ENCODE peak calls at places on chromosomes 12 and 14, in eight cellular contexts. F is cardiac muscle cell, Z is astrocyte of the cerebellum, W is endothelial cell of umbilical vein, Q is endothelial cell, R is GM13977, V is heart left ventricle, P is adrenal gland. B is an unnamed sample.

GRCh38 chr14:24367506-24368214 is at the start of gene NFATC4:
- DNase-seq in V (peak), W (peak), P (peak), Q (peak), Z (peak), F (peak), R (peak), B (peak)

GRCh38 chr14:36019126-36019525 is 157.4 kb downstream of the PTCSC3 start:
- DNase-seq in Z (no peak), R (peak), P (no peak), F (no peak), W (no peak), Q (no peak), V (no peak), B (no peak)

GRCh38 chr14:63692309-63693020 is 35.4 kb downstream of the SGPP1 start:
- DNase-seq in P (no peak), R (no peak), W (no peak), Q (no peak), Z (no peak), F (no peak), V (no peak), B (no peak)

GRCh38 chr12:71972441-71973074 is 33.9 kb downstream of the TPH2 start:
- DNase-seq in F (no peak), R (no peak), P (no peak), V (no peak), Z (no peak), W (no peak), Q (no peak), B (no peak)

GRCh38 chr14:93073833-93074769 is 41.6 kb downstream of the ITPK1 start:
- DNase-seq in W (peak), P (peak), V (peak), F (peak), R (no peak), Z (no peak), Q (no peak), B (no peak)

GRCh38 chr12:22437031-22437806 is 102.7 kb upstream of the ST8SIA1 start:
- DNase-seq in F (no peak), Z (no peak), V (no peak), R (no peak), P (no peak), Q (no peak), W (no peak), B (no peak)

GRCh38 chr14:91947196-91948184 is at the start of gene FBLN5:
- DNase-seq in P (peak), Q (peak), R (peak), V (peak), Z (peak), W (peak), F (peak), B (peak)

GRCh38 chr14:60195179-60195810 is 30.1 kb upstream of the DHRS7 start:
- DNase-seq in P (no peak), F (no peak), V (no peak), Q (no peak), R (peak), Z (no peak), W (no peak), B (no peak)

GRCh38 chr14:75249958-75250336 is 28.7 kb upstream of the FOS start:
- DNase-seq in W (no peak), Z (no peak), V (no peak), Q (no peak), F (no peak), P (no peak), R (peak), B (no peak)

GRCh38 chr12:1744932-1745331 is 54.1 kb downstream of the ADIPOR2 start:
- DNase-seq in Z (no peak), Q (no peak), P (no peak), R (no peak), V (no peak), F (no peak), W (no peak), B (no peak)

GRCh38 chr12:12331896-12332295 is 18.1 kb downstream of the MANSC1 start:
- DNase-seq in W (no peak), P (no peak), Z (no peak), Q (no peak), F (no peak), R (no peak), V (no peak), B (no peak)

GRCh38 chr12:112937741-112938719 is at the start of gene OAS3:
- DNase-seq in Q (peak), F (peak), V (peak), W (peak), P (peak), Z (peak), R (peak), B (no peak)
- TF ChIP-seq CTCF in Q (no peak), F (no peak), V (no peak), W (no peak), P (no peak), Z (no peak), R (no peak), B (no peak)

GRCh38 chr12:5898874-5899273 is 46.2 kb downstream of the ANO2 start:
- DNase-seq in V (no peak), P (no peak), Z (no peak), R (no peak), F (no peak), Q (no peak), W (no peak), B (no peak)
- TF ChIP-seq CTCF in V (no peak), P (no peak), Z (no peak), R (no peak), F (no peak), Q (peak), W (no peak), B (peak)

GRCh38 chr12:21252070-21252469 is 82.6 kb downstream of the SLCO1A2 start:
- DNase-seq in R (no peak), V (peak), F (no peak), P (no peak), W (no peak), Q (no peak), Z (no peak), B (no peak)

GRCh38 chr12:21248679-21249078 is 86.0 kb downstream of the SLCO1A2 start:
- DNase-seq in W (peak), Z (peak), R (peak), F (peak), Q (no peak), V (no peak), P (no peak), B (no peak)
- TF ChIP-seq CTCF in W (no peak), Z (no peak), R (no peak), F (no peak), Q (no peak), V (no peak), P (no peak), B (peak)

GRCh38 chr12:53505555-53506449 is 1.5 kb downstream of the NPFF start:
- DNase-seq in F (no peak), R (no peak), P (peak), V (no peak), Q (no peak), W (no peak), Z (no peak), B (no peak)

GRCh38 chr12:53505086-53505485 is 2.2 kb downstream of the NPFF start:
- DNase-seq in R (no peak), P (peak), Z (no peak), F (peak), W (no peak), V (no peak), Q (no peak), B (no peak)

GRCh38 chr12:53506450-53506785 is 866 bp downstream of the NPFF start:
- DNase-seq in W (no peak), V (no peak), Z (no peak), R (no peak), P (no peak), Q (no peak), F (no peak), B (no peak)

GRCh38 chr12:53508534-53509199 is 1.4 kb upstream of the NPFF start:
- DNase-seq in Q (peak), Z (no peak), W (peak), R (peak), P (peak), F (peak), V (peak), B (peak)

DNA sequence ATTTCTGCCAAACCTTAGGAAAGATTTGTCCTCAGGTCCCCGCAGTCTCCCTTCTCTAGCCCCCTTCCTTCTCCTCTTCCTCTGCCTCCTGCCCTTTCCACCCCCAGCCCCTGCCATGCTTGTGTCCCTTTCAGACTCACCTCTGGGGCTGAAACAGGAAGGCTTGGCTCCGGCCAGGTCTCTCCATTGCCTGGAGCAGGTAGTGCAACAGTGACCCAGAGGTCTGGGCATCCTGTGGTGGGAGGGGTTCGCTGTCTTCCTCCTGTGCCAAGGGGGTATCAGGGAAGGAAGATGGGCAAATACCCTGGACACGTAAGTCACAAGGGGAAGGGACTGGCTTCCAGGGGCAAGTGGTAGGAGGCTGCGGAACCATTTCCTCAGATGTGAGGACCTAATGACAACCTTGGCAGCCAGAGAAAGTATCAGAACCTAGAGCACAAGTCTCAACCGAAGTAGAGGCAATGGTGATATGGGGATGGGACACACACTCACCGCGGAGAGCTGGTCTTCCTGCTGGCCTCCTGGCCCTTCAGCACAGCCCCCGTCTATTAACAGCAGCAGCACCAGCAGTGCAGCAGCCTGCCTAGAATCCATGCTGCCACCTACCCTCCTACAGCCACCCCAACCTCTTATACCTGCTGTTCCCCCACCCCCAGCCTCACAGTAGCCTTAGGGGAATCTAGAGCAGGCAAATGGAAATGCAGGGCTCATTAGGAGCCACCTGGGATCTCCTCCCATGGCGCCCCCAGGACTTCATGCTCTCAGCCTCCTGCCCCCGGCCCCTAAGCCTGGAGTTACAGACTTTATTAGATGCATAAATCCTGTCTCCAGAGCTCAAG is at the start of gene NPFF:
- DNase-seq in Q (no peak), F (no peak), P (no peak), W (no peak), Z (no peak), R (no peak), V (no peak), B (no peak)
- TF ChIP-seq CTCF in Q (no peak), F (no peak), P (no peak), W (no peak), Z (no peak), R (no peak), V (no peak), B (no peak)

GRCh38 chr12:53738834-53739284 is 11.6 kb upstream of the CALCOCO1 start:
- DNase-seq in R (no peak), F (no peak), Q (no peak), P (no peak), V (no peak), W (no peak), Z (no peak), B (no peak)

GRCh38 chr12:53737494-53737808 is 10.2 kb upstream of the CALCOCO1 start:
- DNase-seq in W (no peak), V (no peak), Z (no peak), R (no peak), P (no peak), F (no peak), Q (no peak), B (no peak)

GRCh38 chr12:53737951-53738833 is 10.9 kb upstream of the CALCOCO1 start:
- DNase-seq in P (no peak), V (no peak), Z (no peak), Q (peak), R (no peak), W (no peak), F (no peak), B (peak)

GRCh38 chr12:53739285-53740129 is 12.3 kb upstream of the CALCOCO1 start:
- DNase-seq in R (no peak), Z (no peak), Q (no peak), V (no peak), W (no peak), F (no peak), P (no peak), B (no peak)

DNA sequence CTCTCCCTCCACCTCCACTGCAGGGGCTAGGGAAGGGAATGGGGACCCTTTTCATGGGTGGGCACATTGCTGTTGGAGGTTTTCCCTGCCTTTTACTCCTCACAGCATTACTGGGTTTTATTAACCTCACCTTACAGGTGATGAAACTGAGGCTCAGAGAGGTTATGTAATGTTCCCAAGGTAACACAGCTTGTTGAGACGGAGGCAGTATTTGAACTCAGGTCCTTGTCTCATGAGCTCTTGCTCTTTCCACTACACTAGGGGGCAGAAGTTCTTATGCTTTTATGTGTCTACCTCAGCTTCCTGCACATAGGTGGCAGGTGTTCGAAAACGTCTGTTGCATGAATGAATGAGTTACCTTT is 11.7 kb downstream of the CISTR start:
- DNase-seq in W (no peak), F (no peak), Z (no peak), R (no peak), V (no peak), P (no peak), Q (no peak), B (no peak)
- TF ChIP-seq CTCF in W (no peak), F (no peak), Z (no peak), R (no peak), V (no peak), P (no peak), Q (no peak), B (no peak)

DNA sequence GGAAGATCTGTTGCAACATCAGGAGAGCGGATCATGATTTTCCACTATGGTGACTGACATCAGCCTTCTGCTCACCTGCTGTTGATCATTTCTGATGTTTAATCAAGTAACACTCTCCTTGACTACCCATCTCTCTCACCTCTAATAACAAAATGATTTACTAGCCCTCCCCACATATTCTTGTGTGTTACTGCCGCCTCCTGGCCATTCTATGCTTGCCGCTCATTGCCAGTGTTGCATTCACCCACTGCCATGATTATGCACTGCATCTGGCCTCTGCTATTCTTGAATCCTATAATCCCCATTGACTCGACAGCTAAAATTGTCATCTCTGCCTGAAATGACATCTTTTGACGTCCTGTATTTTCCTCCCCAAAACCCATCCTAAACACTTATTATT is 113.8 kb downstream of the RERGL start:
- DNase-seq in P (no peak), F (no peak), R (no peak), W (peak), Z (no peak), V (no peak), Q (peak), B (no peak)
- TF ChIP-seq CTCF in P (no peak), F (no peak), R (peak), W (peak), Z (peak), V (no peak), Q (peak), B (peak)

GRCh38 chr12:107178776-107179175 is 85.4 kb upstream of the CRY1 start:
- DNase-seq in V (no peak), R (no peak), W (no peak), Z (no peak), Q (no peak), F (no peak), P (no peak), B (no peak)

GRCh38 chr12:107179883-107180282 is 86.5 kb upstream of the CRY1 start:
- DNase-seq in Z (no peak), P (no peak), V (no peak), W (no peak), R (no peak), F (no peak), Q (no peak), B (no peak)

DNA sequence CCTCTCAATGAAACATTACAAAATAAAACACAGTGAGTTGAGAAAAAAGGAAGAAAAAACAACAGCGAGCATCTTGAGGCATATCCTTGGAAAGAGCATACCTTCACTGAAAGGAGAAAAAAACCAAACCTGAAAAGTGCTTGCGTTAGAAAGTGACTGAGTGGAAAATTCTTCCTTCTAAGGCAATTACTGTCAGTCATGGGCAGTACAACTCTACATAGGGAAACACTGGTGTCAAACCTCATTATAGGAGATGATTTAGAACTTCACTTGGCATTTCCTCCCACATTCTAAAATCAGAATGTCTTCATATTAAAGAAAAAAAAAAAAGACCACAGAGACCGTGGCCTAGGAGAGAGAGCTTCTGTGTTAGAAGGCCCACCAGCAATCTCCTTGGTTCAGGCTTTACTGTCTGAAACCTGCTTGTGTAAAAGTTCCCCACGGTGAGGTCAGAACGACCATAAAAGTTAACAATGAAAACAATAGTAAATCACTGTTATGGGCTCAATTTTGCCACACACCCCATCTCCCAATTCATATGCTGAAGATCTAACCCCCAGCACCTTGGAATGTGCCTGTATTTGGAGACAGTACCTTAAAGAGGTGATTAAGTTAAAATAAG is 91.1 kb upstream of the CRY1 start:
- DNase-seq in F (no peak), Q (no peak), Z (no peak), R (no peak), V (no peak), W (no peak), P (no peak), B (no peak)
- TF ChIP-seq CTCF in F (no peak), Q (no peak), Z (no peak), R (no peak), V (no peak), W (no peak), P (no peak), B (no peak)

GRCh38 chr14:68722186-68722585 is 70.7 kb downstream of the ZFP36L1 start:
- DNase-seq in F (no peak), Z (no peak), W (no peak), P (no peak), V (no peak), R (no peak), Q (no peak), B (no peak)

GRCh38 chr14:68716698-68717097 is 76.2 kb downstream of the ZFP36L1 start:
- DNase-seq in F (no peak), Z (no peak), Q (no peak), W (no peak), R (no peak), P (no peak), V (no peak), B (no peak)

GRCh38 chr14:68719634-68720384 is 73.1 kb downstream of the ZFP36L1 start:
- DNase-seq in F (no peak), V (no peak), P (no peak), R (no peak), Z (no peak), W (no peak), Q (no peak), B (no peak)

GRCh38 chr14:68715032-68715924 is 77.6 kb downstream of the ZFP36L1 start:
- DNase-seq in W (peak), V (no peak), R (no peak), F (peak), P (no peak), Q (no peak), Z (no peak), B (no peak)

GRCh38 chr14:68718033-68718725 is 74.7 kb downstream of the ZFP36L1 start:
- DNase-seq in V (no peak), F (no peak), Z (no peak), R (no peak), W (no peak), P (peak), Q (no peak), B (no peak)
- TF ChIP-seq CTCF in V (no peak), F (peak), Z (peak), R (no peak), W (peak), P (peak), Q (peak), B (peak)

GRCh38 chr12:52149182-52149641 is 42.6 kb downstream of the KRT80 start:
- DNase-seq in Z (no peak), R (no peak), P (no peak), V (no peak), F (no peak), W (no peak), Q (no peak), B (no peak)
- TF ChIP-seq CTCF in Z (no peak), R (no peak), P (no peak), V (no peak), F (no peak), W (no peak), Q (no peak), B (no peak)